ENCODE peak calls at places on chromosomes 1 and 21, in four cellular contexts. J is K562, N is H1, K is HepG2. A is an unnamed sample.

GRCh38 chr1:28595412-28596191 is 3.5 kb downstream of the RAB42 start:
- DNase-seq in N (no peak), J (no peak), K (no peak), A (no peak)

GRCh38 chr21:42255038-42255601 is 36.2 kb downstream of the ABCG1 start:
- DNase-seq in N (no peak), K (no peak), J (no peak), A (no peak)

GRCh38 chr1:87814573-87814972 is 485.9 kb downstream of the LMO4 start:
- DNase-seq in N (no peak), K (no peak), J (no peak), A (no peak)

GRCh38 chr1:184160236-184160635 is 108.7 kb downstream of the TSEN15 start:
- DNase-seq in K (no peak), N (no peak), J (no peak), A (no peak)

GRCh38 chr1:52556641-52557360 is 3.9 kb upstream of the TUT4 start:
- DNase-seq in N (no peak), K (no peak), J (no peak), A (no peak)

GRCh38 chr21:34536820-34537219 is 24.8 kb upstream of the KCNE1 start:
- DNase-seq in J (no peak), K (peak; percentile 43), N (no peak), A (no peak)

GRCh38 chr1:10507111-10507879 is 32.5 kb downstream of the PEX14 start:
- DNase-seq in J (peak; percentile 63), N (no peak), K (peak; percentile 84), A (peak; percentile 70)

GRCh38 chr1:38512789-38513188 is 346.8 kb downstream of the RRAGC start:
- DNase-seq in J (no peak), K (no peak), N (no peak), A (no peak)

GRCh38 chr1:20223659-20224058 is 37.3 kb upstream of the PLA2G2C start:
- DNase-seq in J (no peak), N (peak; percentile 51), K (no peak), A (no peak)

GRCh38 chr1:199913313-199913712 is 114.2 kb upstream of the NR5A2 start:
- DNase-seq in K (no peak), N (no peak), J (no peak), A (no peak)

GRCh38 chr1:24156542-24157260 is 13.8 kb upstream of the IL22RA1 start:
- DNase-seq in K (no peak), N (no peak), J (no peak), A (no peak)

GRCh38 chr1:37449936-37450335 is 24.4 kb upstream of the ZC3H12A start:
- DNase-seq in J (no peak), K (no peak), N (no peak), A (no peak)

GRCh38 chr1:219990782-219991510 is 55.4 kb downstream of the EPRS1 start:
- DNase-seq in K (peak; percentile 45), N (no peak), J (no peak), A (peak; percentile 31)

GRCh38 chr1:54487571-54488050 is 60.4 kb upstream of the ACOT11 start:
- DNase-seq in J (no peak), K (no peak), N (peak; percentile 66), A (no peak)

GRCh38 chr1:199221371-199222150 is 582.7 kb downstream of the PTPRC start:
- DNase-seq in K (no peak), N (no peak), J (no peak), A (no peak)

GRCh38 chr1:77308889-77309621 is 27.2 kb downstream of the AK5 start:
- DNase-seq in K (no peak), J (no peak), N (no peak), A (no peak)

GRCh38 chr1:168180148-168180524 is 1.4 kb downstream of the TIPRL start:
- DNase-seq in K (no peak), N (no peak), J (no peak), A (no peak)

GRCh38 chr21:45528028-45528705 is 14.1 kb downstream of the SLC19A1 start:
- DNase-seq in N (no peak), K (no peak), J (no peak), A (no peak)

GRCh38 chr1:166789286-166789685 is 50.0 kb upstream of the POGK start:
- DNase-seq in J (no peak), N (no peak), K (no peak), A (no peak)

GRCh38 chr1:68479501-68479900 is 17.4 kb downstream of the DEPDC1 start:
- DNase-seq in J (no peak), N (no peak), K (no peak), A (no peak)

GRCh38 chr1:151370211-151370911 is 2.1 kb downstream of the SELENBP1 start:
- DNase-seq in N (no peak), K (no peak), J (peak; percentile 42), A (no peak)

GRCh38 chr1:14181191-14181793 is 417.2 kb upstream of the KAZN start:
- DNase-seq in J (no peak), K (no peak), N (no peak), A (no peak)
- TF ChIP-seq USF2 in J (no peak), K (no peak), N (no peak), A (no peak)

DNA sequence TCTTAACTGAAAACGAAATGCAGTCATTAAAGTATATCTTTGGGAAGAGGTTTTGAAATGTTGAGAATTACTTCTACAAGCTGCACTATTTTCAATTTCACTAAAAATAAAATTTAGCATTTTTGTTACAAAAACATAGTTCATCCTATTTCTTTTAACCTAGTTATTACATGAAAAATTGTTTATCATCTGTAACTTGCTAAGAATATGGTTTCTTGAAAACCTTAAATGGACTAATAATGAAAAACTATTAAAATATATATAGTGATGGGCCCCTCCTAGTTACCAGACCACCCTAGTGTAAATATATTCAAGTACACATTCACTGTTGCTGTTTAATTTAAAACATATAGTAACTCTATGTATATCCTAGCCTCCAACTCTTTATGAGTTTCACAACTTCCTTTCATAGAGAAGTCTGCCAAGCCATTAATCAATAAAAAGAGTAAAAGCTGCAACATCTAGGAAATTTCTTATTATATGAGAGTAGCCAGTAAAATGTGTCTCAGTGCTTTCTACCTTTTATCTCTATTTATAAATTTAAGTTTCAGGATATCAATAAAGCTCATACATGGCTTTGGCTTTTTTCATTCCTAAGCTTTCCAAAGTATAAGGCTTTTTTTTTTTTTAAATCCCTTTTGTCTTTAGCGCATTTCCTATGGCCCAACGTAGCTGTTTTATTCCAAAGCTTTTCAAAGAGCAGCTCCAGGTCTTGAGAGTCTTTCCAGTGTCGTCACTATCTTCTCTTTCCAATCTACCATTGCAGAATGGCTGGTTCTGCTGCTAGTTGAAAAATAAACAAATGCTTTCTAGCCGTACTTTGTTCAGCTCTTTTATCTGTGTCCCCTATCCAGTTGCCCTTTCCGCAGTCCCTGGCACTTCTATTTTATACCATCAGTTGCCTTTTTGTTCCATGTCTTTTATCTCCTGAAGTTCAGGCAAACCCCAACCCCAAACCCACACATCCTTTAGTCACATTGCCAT is 6.5 kb downstream of the IRF2BP2 start:
- DNase-seq in J (no peak), N (no peak), K (peak; percentile 83), A (no peak)
- TF ChIP-seq RNF2 in J (no peak), N (no peak), K (no peak), A (no peak)

GRCh38 chr1:63721531-63722189 is 52.2 kb upstream of the ROR1 start:
- DNase-seq in N (no peak), K (no peak), J (no peak), A (no peak)
- TF ChIP-seq USF2 in N (no peak), K (no peak), J (no peak), A (no peak)

DNA sequence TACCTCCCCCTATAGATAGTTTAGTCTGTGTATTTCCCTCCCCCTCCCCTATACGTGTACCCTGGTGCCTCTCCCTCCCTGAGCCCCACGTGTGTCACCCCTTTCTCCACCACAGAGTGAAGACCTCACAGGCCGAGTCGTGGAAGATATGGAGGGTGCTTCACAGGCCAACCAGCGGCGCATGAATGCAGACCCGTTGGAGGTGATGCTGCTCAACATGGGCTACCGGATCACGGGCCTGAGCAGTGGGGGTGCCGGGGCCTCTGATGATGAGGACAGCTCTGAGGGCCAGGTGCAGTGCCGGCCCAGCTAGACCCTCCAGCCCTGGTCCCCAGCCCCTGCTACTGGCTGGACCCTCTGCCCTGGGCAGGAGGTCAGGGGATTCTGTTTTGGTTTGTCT is 15.9 kb upstream of the TMEM222 start:
- DNase-seq in K (no peak), N (no peak), J (no peak), A (no peak)
- TF ChIP-seq RNF2 in K (no peak), N (no peak), J (no peak), A (no peak)

A was measured in A549.